ENCODE peak calls at places on chromosomes 11 and 22, in ten cellular contexts. P, C, S, N, J, R, F, H, X and G are unnamed samples.

GRCh38 chr11:85595285-85595884 is 31.8 kb downstream of the DLG2 start:
- DNase-seq in P (peak), C (no peak), S (peak), N (peak), J (peak), R (peak), F (no peak), H (no peak), X (no peak), G (peak)

GRCh38 chr11:118186346-118187107 is 10.1 kb upstream of the SCN2B start:
- DNase-seq in P (peak), C (no peak), S (no peak), N (no peak), J (no peak), R (no peak), F (no peak), H (no peak), X (no peak), G (no peak)

GRCh38 chr11:9301720-9302119 is 12.7 kb downstream of the TMEM41B start:
- DNase-seq in P (no peak), C (no peak), S (no peak), N (no peak), J (no peak), R (no peak), F (no peak), H (no peak), X (no peak), G (no peak)

GRCh38 chr11:125300791-125301218 is 136.3 kb downstream of the PKNOX2 start:
- DNase-seq in P (no peak), C (no peak), S (no peak), N (no peak), J (no peak), R (peak), F (peak), H (no peak), X (no peak), G (no peak)

GRCh38 chr11:65551572-65552398 is 6.4 kb downstream of the LTBP3 start:
- DNase-seq in P (peak), C (peak), S (peak), N (no peak), J (no peak), R (peak), F (peak), H (peak), X (no peak), G (peak)

GRCh38 chr22:25062378-25063095 is 110.0 kb downstream of the KIAA1671 start:
- DNase-seq in P (no peak), C (no peak), S (no peak), N (no peak), J (no peak), R (no peak), F (no peak), H (peak), X (no peak), G (no peak)

GRCh38 chr11:44875056-44875455 is 75.6 kb downstream of the TP53I11 start:
- DNase-seq in P (no peak), C (no peak), S (no peak), N (no peak), J (no peak), R (no peak), F (no peak), H (no peak), X (no peak), G (no peak)

GRCh38 chr22:30195245-30196140 is 51.1 kb downstream of the LIF start:
- DNase-seq in P (no peak), C (no peak), S (no peak), N (no peak), J (no peak), R (peak), F (no peak), H (no peak), X (no peak), G (no peak)

GRCh38 chr22:17874231-17874630 is 100.0 kb upstream of the BID start:
- DNase-seq in P (no peak), C (no peak), S (no peak), N (no peak), J (no peak), R (no peak), F (no peak), H (no peak), X (no peak), G (no peak)

GRCh38 chr11:134956461-134957209 is 544.6 kb upstream of the B3GAT1 start:
- DNase-seq in P (no peak), C (no peak), S (no peak), N (no peak), J (no peak), R (no peak), F (no peak), H (no peak), X (no peak), G (no peak)

GRCh38 chr11:27672836-27673464 is 27.3 kb downstream of the BDNF start:
- DNase-seq in P (no peak), C (no peak), S (no peak), N (no peak), J (no peak), R (peak), F (no peak), H (no peak), X (no peak), G (no peak)

GRCh38 chr22:39471421-39472141 is 14.8 kb downstream of the MGAT3 start:
- DNase-seq in P (no peak), C (no peak), S (peak), N (no peak), J (peak), R (no peak), F (peak), H (no peak), X (no peak), G (no peak)

GRCh38 chr22:38346506-38346905 is 29.3 kb upstream of the CSNK1E start:
- DNase-seq in P (no peak), C (no peak), S (no peak), N (no peak), J (no peak), R (no peak), F (no peak), H (no peak), X (peak), G (no peak)

GRCh38 chr11:124670732-124671131 is 2.8 kb downstream of the SIAE start:
- DNase-seq in P (peak), C (no peak), S (peak), N (no peak), J (no peak), R (peak), F (no peak), H (no peak), X (no peak), G (no peak)

GRCh38 chr11:80815752-80816453 is 1375.1 kb upstream of the TENM4 start:
- DNase-seq in P (no peak), C (no peak), S (peak), N (no peak), J (no peak), R (no peak), F (no peak), H (no peak), X (no peak), G (no peak)

GRCh38 chr11:77801477-77801876 is 19.0 kb downstream of the RSF1 start:
- DNase-seq in P (no peak), C (no peak), S (no peak), N (no peak), J (no peak), R (no peak), F (no peak), H (no peak), X (no peak), G (no peak)

GRCh38 chr11:131914299-131914902 is 544.0 kb downstream of the NTM start:
- DNase-seq in P (no peak), C (no peak), S (no peak), N (no peak), J (peak), R (peak), F (no peak), H (no peak), X (no peak), G (no peak)

GRCh38 chr22:50202130-50202671 is 1.4 kb downstream of the SELENOO start:
- DNase-seq in P (no peak), C (no peak), S (no peak), N (no peak), J (no peak), R (no peak), F (no peak), H (no peak), X (no peak), G (peak)

GRCh38 chr11:96267490-96268010 is 75.4 kb downstream of the MAML2 start:
- DNase-seq in P (no peak), C (no peak), S (peak), N (no peak), J (no peak), R (no peak), F (no peak), H (no peak), X (no peak), G (no peak)

GRCh38 chr11:65415499-65416340 is 6.9 kb upstream of the NEAT1 start:
- DNase-seq in P (no peak), C (no peak), S (no peak), N (no peak), J (no peak), R (no peak), F (no peak), H (no peak), X (no peak), G (no peak)

GRCh38 chr11:20658135-20658534 is 11.3 kb upstream of the NELL1 start:
- DNase-seq in P (no peak), C (no peak), S (no peak), N (no peak), J (no peak), R (no peak), F (no peak), H (no peak), X (no peak), G (no peak)

GRCh38 chr22:44876921-44877320 is 124.5 kb downstream of the ARHGAP8 start:
- DNase-seq in P (no peak), C (no peak), S (no peak), N (no peak), J (no peak), R (no peak), F (no peak), H (no peak), X (no peak), G (no peak)

GRCh38 chr11:60169264-60169915 is 13.5 kb downstream of the MS4A6A start:
- DNase-seq in P (no peak), C (no peak), S (peak), N (peak), J (no peak), R (peak), F (peak), H (no peak), X (no peak), G (no peak)

GRCh38 chr11:118291453-118291852 is 13.1 kb upstream of the CD3E start:
- DNase-seq in P (no peak), C (no peak), S (no peak), N (no peak), J (no peak), R (peak), F (no peak), H (no peak), X (no peak), G (no peak)

GRCh38 chr11:118916842-118917388 is 8.8 kb downstream of the BCL9L start:
- DNase-seq in P (no peak), C (no peak), S (no peak), N (no peak), J (peak), R (peak), F (no peak), H (no peak), X (peak), G (no peak)

GRCh38 chr11:7019500-7020182 is 505 bp downstream of the ZNF214 start:
- DNase-seq in P (no peak), C (peak), S (peak), N (no peak), J (no peak), R (peak), F (peak), H (no peak), X (peak), G (no peak)

GRCh38 chr11:126764221-126764620 is 236.3 kb downstream of the KIRREL3 start:
- DNase-seq in P (no peak), C (no peak), S (peak), N (no peak), J (no peak), R (no peak), F (peak), H (no peak), X (no peak), G (no peak)

GRCh38 chr11:47148903-47149535 is 27.7 kb downstream of the ARFGAP2 start:
- DNase-seq in P (no peak), C (no peak), S (no peak), N (no peak), J (no peak), R (no peak), F (no peak), H (no peak), X (no peak), G (no peak)

GRCh38 chr22:29078869-29079207 is 6.0 kb downstream of the KREMEN1 start:
- DNase-seq in P (no peak), C (no peak), S (no peak), N (no peak), J (no peak), R (no peak), F (no peak), H (no peak), X (no peak), G (no peak)

GRCh38 chr11:105132716-105133511 is 6.7 kb downstream of the CARD18 start:
- DNase-seq in P (no peak), C (no peak), S (no peak), N (no peak), J (no peak), R (peak), F (no peak), H (no peak), X (no peak), G (no peak)

GRCh38 chr11:76807206-76807875 is 24.2 kb downstream of the TSKU start:
- DNase-seq in P (peak), C (peak), S (peak), N (peak), J (peak), R (peak), F (peak), H (peak), X (peak), G (peak)

GRCh38 chr11:100515087-100515486 is 172.0 kb upstream of the ARHGAP42 start:
- DNase-seq in P (no peak), C (no peak), S (no peak), N (no peak), J (no peak), R (no peak), F (no peak), H (no peak), X (no peak), G (no peak)

GRCh38 chr11:62708423-62709261 is 1.2 kb downstream of the GNG3 start:
- DNase-seq in P (no peak), C (no peak), S (no peak), N (no peak), J (no peak), R (no peak), F (no peak), H (peak), X (peak), G (no peak)

GRCh38 chr11:116837231-116838091 is at the start of gene APOA1:
- DNase-seq in P (no peak), C (no peak), S (no peak), N (no peak), J (no peak), R (no peak), F (no peak), H (no peak), X (peak), G (peak)

GRCh38 chr11:67691149-67691548 is 16.7 kb upstream of the ALDH3B2 start:
- DNase-seq in P (peak), C (no peak), S (no peak), N (no peak), J (no peak), R (no peak), F (no peak), H (no peak), X (no peak), G (no peak)

GRCh38 chr11:128694618-128695481 is 978 bp downstream of the FLI1 start:
- DNase-seq in P (no peak), C (no peak), S (peak), N (no peak), J (no peak), R (no peak), F (no peak), H (no peak), X (no peak), G (no peak)